ENCODE peak calls at places on chromosomes 5 and 9, in six cellular contexts. X, D, H, A, N and O are unnamed samples.
A peak's percentile ranks its signal among the peaks of the same experiment; 100 is the strongest.

GRCh38 chr5:170572453-170572852 is 68.6 kb downstream of the KCNIP1 start:
- ATAC-seq in X (peak; percentile 99), D (no peak), H (peak; percentile 67), A (no peak), N (no peak), O (no peak)

GRCh38 chr9:129166962-129167557 is 11.0 kb downstream of the IER5L start:
- ATAC-seq in X (peak; percentile 40), D (peak; percentile 68), H (no peak), A (peak; percentile 38), N (peak; percentile 88), O (peak; percentile 83)

GRCh38 chr9:123867971-123868370 is 62.0 kb downstream of the DENND1A start:
- ATAC-seq in X (no peak), D (no peak), H (no peak), A (no peak), N (no peak), O (no peak)

GRCh38 chr5:171926311-171926710 is 80.1 kb downstream of the FBXW11 start:
- ATAC-seq in X (no peak), D (no peak), H (peak; percentile 91), A (no peak), N (no peak), O (peak; percentile 89)

GRCh38 chr5:39231705-39232525 is 12.6 kb upstream of the FYB1 start:
- ATAC-seq in X (peak; percentile 98), D (peak; percentile 73), H (no peak), A (no peak), N (no peak), O (peak; percentile 94)

GRCh38 chr5:163770625-163771024 is 265.2 kb downstream of the MAT2B start:
- ATAC-seq in X (no peak), D (no peak), H (no peak), A (no peak), N (no peak), O (no peak)

GRCh38 chr9:35526087-35526801 is 36.3 kb downstream of the RUSC2 start:
- ATAC-seq in X (no peak), D (no peak), H (no peak), A (no peak), N (no peak), O (no peak)

GRCh38 chr5:73160239-73160671 is 12.7 kb upstream of the TMEM174 start:
- ATAC-seq in X (peak; percentile 98), D (peak; percentile 89), H (peak; percentile 83), A (peak; percentile 96), N (no peak), O (no peak)